ENCODE peak calls at places on chromosomes 7 and 10, in eight cellular contexts. One of them, this sample, is unnamed.

GRCh38 chr7:45691155-45691656 is 117.0 kb downstream of the ADCY1 start:
- DNase-seq in fibroblast of mammary gland: no peak
- DNase-seq in lower lobe of right lung: no peak
- DNase-seq in IMR-90: no peak
- DNase-seq in AG09309: no peak
- DNase-seq in heart left ventricle: no peak
- DNase-seq in astrocyte of the cerebellum: no peak
- DNase-seq in left lung: no peak
- DNase-seq in this sample: no peak

GRCh38 chr10:27742926-27743735 is 2.5 kb downstream of the MKX start:
- DNase-seq in fibroblast of mammary gland: no peak
- DNase-seq in lower lobe of right lung: peak; percentile 49
- DNase-seq in IMR-90: no peak
- DNase-seq in AG09309: no peak
- DNase-seq in heart left ventricle: peak; percentile 65
- DNase-seq in astrocyte of the cerebellum: no peak
- DNase-seq in left lung: peak; percentile 83
- DNase-seq in this sample: no peak

GRCh38 chr10:97888641-97889262 is 39.1 kb downstream of the GOLGA7B start:
- DNase-seq in fibroblast of mammary gland: peak; percentile 67
- DNase-seq in lower lobe of right lung: peak; percentile 83
- DNase-seq in IMR-90: peak; percentile 7
- DNase-seq in AG09309: peak; percentile 16
- DNase-seq in heart left ventricle: no peak
- DNase-seq in astrocyte of the cerebellum: no peak
- DNase-seq in left lung: no peak
- DNase-seq in this sample: no peak

GRCh38 chr10:102434251-102434913 is 2.0 kb upstream of the CUEDC2 start:
- DNase-seq in fibroblast of mammary gland: peak; percentile 81
- DNase-seq in lower lobe of right lung: no peak
- DNase-seq in IMR-90: peak; percentile 64
- DNase-seq in AG09309: no peak
- DNase-seq in heart left ventricle: no peak
- DNase-seq in astrocyte of the cerebellum: no peak
- DNase-seq in left lung: no peak
- DNase-seq in this sample: no peak

GRCh38 chr7:33578166-33578565 is 327.2 kb upstream of the BMPER start:
- DNase-seq in fibroblast of mammary gland: peak; percentile 20
- DNase-seq in lower lobe of right lung: no peak
- DNase-seq in IMR-90: peak; percentile 28
- DNase-seq in AG09309: no peak
- DNase-seq in heart left ventricle: no peak
- DNase-seq in astrocyte of the cerebellum: no peak
- DNase-seq in left lung: no peak
- DNase-seq in this sample: no peak

GRCh38 chr10:84908491-84908890 is 580.1 kb downstream of the CCSER2 start:
- DNase-seq in fibroblast of mammary gland: no peak
- DNase-seq in lower lobe of right lung: no peak
- DNase-seq in IMR-90: no peak
- DNase-seq in AG09309: no peak
- DNase-seq in heart left ventricle: no peak
- DNase-seq in astrocyte of the cerebellum: no peak
- DNase-seq in left lung: no peak
- DNase-seq in this sample: no peak

GRCh38 chr7:130942211-130942964 is 208.4 kb upstream of the KLF14 start:
- DNase-seq in fibroblast of mammary gland: peak; percentile 96
- DNase-seq in lower lobe of right lung: no peak
- DNase-seq in IMR-90: peak; percentile 86
- DNase-seq in AG09309: no peak
- DNase-seq in heart left ventricle: no peak
- DNase-seq in astrocyte of the cerebellum: no peak
- DNase-seq in left lung: no peak
- DNase-seq in this sample: no peak

GRCh38 chr7:95476904-95477594 is 8.7 kb upstream of the ASB4 start:
- DNase-seq in fibroblast of mammary gland: peak; percentile 76
- DNase-seq in lower lobe of right lung: peak; percentile 49
- DNase-seq in IMR-90: peak; percentile 69
- DNase-seq in AG09309: no peak
- DNase-seq in heart left ventricle: no peak
- DNase-seq in astrocyte of the cerebellum: peak; percentile 72
- DNase-seq in left lung: no peak
- DNase-seq in this sample: no peak

GRCh38 chr7:33918401-33919120 is 13.2 kb downstream of the BMPER start:
- DNase-seq in fibroblast of mammary gland: no peak
- DNase-seq in lower lobe of right lung: no peak
- DNase-seq in IMR-90: no peak
- DNase-seq in AG09309: no peak
- DNase-seq in heart left ventricle: no peak
- DNase-seq in astrocyte of the cerebellum: no peak
- DNase-seq in left lung: no peak
- DNase-seq in this sample: no peak

GRCh38 chr10:101840102-101840684 is 3.4 kb downstream of the KCNIP2 start:
- DNase-seq in fibroblast of mammary gland: peak; percentile 29
- DNase-seq in lower lobe of right lung: peak; percentile 50
- DNase-seq in IMR-90: no peak
- DNase-seq in AG09309: no peak
- DNase-seq in heart left ventricle: no peak
- DNase-seq in astrocyte of the cerebellum: no peak
- DNase-seq in left lung: no peak
- DNase-seq in this sample: no peak

GRCh38 chr10:116069856-116070255 is 203.2 kb downstream of the GFRA1 start:
- DNase-seq in fibroblast of mammary gland: no peak
- DNase-seq in lower lobe of right lung: no peak
- DNase-seq in IMR-90: no peak
- DNase-seq in AG09309: no peak
- DNase-seq in heart left ventricle: no peak
- DNase-seq in astrocyte of the cerebellum: no peak
- DNase-seq in left lung: no peak
- DNase-seq in this sample: no peak

GRCh38 chr10:116071453-116072148 is 201.4 kb downstream of the GFRA1 start:
- DNase-seq in fibroblast of mammary gland: no peak
- DNase-seq in lower lobe of right lung: no peak
- DNase-seq in IMR-90: no peak
- DNase-seq in AG09309: no peak
- DNase-seq in heart left ventricle: no peak
- DNase-seq in astrocyte of the cerebellum: no peak
- DNase-seq in left lung: no peak
- DNase-seq in this sample: no peak

GRCh38 chr10:116073451-116073850 is 199.6 kb downstream of the GFRA1 start:
- DNase-seq in fibroblast of mammary gland: no peak
- DNase-seq in lower lobe of right lung: no peak
- DNase-seq in IMR-90: no peak
- DNase-seq in AG09309: no peak
- DNase-seq in heart left ventricle: no peak
- DNase-seq in astrocyte of the cerebellum: no peak
- DNase-seq in left lung: no peak
- DNase-seq in this sample: no peak

GRCh38 chr10:116070743-116071320 is 202.2 kb downstream of the GFRA1 start:
- DNase-seq in fibroblast of mammary gland: no peak
- DNase-seq in lower lobe of right lung: no peak
- DNase-seq in IMR-90: no peak
- DNase-seq in AG09309: no peak
- DNase-seq in heart left ventricle: no peak
- DNase-seq in astrocyte of the cerebellum: no peak
- DNase-seq in left lung: no peak
- DNase-seq in this sample: no peak

GRCh38 chr10:116073025-116073424 is 200.0 kb downstream of the GFRA1 start:
- DNase-seq in fibroblast of mammary gland: no peak
- DNase-seq in lower lobe of right lung: no peak
- DNase-seq in IMR-90: no peak
- DNase-seq in AG09309: no peak
- DNase-seq in heart left ventricle: no peak
- DNase-seq in astrocyte of the cerebellum: no peak
- DNase-seq in left lung: no peak
- DNase-seq in this sample: no peak
- H3K4me3 ChIP-seq in fibroblast of mammary gland: no peak overlapping the region
- H3K4me3 ChIP-seq in lower lobe of right lung: no peak overlapping the region
- H3K4me3 ChIP-seq in IMR-90: no peak overlapping the region
- H3K4me3 ChIP-seq in AG09309: no peak overlapping the region
- H3K4me3 ChIP-seq in heart left ventricle: no peak overlapping the region
- H3K4me3 ChIP-seq in astrocyte of the cerebellum: no peak overlapping the region
- H3K4me3 ChIP-seq in left lung: no peak overlapping the region
- H3K4me3 ChIP-seq in this sample: no peak overlapping the region

DNA sequence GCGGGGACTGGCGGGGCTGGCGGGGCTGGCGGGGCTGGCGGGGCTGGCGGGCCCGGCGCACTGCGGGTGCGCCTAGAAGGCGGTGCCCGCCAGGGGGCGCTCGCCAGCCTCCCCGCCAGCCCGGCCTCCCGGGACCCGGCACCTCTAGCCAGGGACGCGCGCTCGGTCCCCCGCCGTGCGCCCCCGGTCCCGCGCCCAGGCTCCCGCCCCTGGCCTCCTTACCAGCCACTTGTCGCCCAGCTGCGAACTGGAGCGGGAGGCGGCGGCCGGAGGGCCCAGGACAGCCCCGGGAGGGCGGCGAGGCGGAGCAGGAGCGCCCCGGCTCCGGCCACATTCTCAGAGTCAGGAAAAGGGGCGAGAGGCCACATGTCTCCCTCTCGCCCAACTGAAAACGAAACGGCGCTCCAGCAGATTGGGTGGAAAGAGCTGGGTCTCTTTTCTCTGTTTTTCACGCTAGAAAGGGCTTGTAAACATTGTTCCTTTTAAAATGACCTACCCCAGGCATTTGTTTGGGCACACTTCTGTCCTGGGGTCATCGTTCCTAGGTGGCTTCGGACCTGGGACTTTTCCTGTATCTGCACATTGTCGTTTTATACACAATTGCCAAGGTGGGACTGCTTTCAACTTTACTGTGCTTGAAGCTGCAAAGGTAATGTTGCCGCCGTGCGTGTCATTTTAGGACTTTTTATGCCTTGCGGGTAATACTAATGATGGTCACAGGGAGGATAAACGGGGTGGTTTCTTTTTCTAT is 378 bp upstream of the PRKCQ start:
- DNase-seq in fibroblast of mammary gland: peak; percentile 33
- DNase-seq in lower lobe of right lung: peak; percentile 88
- DNase-seq in IMR-90: peak; percentile 47
- DNase-seq in AG09309: no peak
- DNase-seq in heart left ventricle: peak; percentile 90
- DNase-seq in astrocyte of the cerebellum: no peak
- DNase-seq in left lung: peak; percentile 98
- DNase-seq in this sample: no peak
- TF ChIP-seq CTCF in fibroblast of mammary gland: no peak
- TF ChIP-seq CTCF in lower lobe of right lung: peak; percentile 41
- TF ChIP-seq CTCF in IMR-90: peak; percentile 55
- TF ChIP-seq CTCF in AG09309: peak; percentile 45
- TF ChIP-seq CTCF in heart left ventricle: peak; percentile 59
- TF ChIP-seq CTCF in astrocyte of the cerebellum: peak; percentile 16
- TF ChIP-seq CTCF in left lung: peak; percentile 63
- TF ChIP-seq CTCF in this sample: peak; percentile 62

GRCh38 chr7:140697447-140698143 is 1.1 kb downstream of the NDUFB2 start:
- DNase-seq in fibroblast of mammary gland: peak; percentile 54
- DNase-seq in lower lobe of right lung: no peak
- DNase-seq in IMR-90: peak; percentile 64
- DNase-seq in AG09309: no peak
- DNase-seq in heart left ventricle: no peak
- DNase-seq in astrocyte of the cerebellum: peak; percentile 3
- DNase-seq in left lung: no peak
- DNase-seq in this sample: no peak
- H3K4me3 ChIP-seq in fibroblast of mammary gland: peak overlapping the region; percentile 87
- H3K4me3 ChIP-seq in lower lobe of right lung: peak overlapping the region; percentile 85
- H3K4me3 ChIP-seq in IMR-90: peak overlapping the region; percentile 92
- H3K4me3 ChIP-seq in AG09309: peak overlapping the region; percentile 93
- H3K4me3 ChIP-seq in heart left ventricle: peak overlapping the region; percentile 89
- H3K4me3 ChIP-seq in astrocyte of the cerebellum: peak overlapping the region; percentile 93
- H3K4me3 ChIP-seq in left lung: peak overlapping the region; percentile 95
- H3K4me3 ChIP-seq in this sample: peak overlapping the region; percentile 98

DNA sequence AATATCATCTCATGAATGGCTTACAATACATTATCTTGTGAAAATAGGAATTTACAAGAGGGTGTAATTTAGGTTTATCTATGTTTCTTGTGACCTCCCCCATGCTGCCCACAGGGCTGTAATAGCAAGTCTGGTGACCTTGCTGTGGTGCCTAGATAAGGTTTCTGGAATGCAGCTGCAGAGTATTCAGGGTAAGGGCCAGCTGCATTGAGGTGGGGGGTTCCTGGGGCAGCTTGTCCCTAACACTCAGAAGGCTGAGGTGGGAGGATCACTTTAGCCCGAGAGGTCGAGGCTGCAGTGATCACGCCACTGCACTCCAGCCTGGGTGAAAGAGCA is 5.3 kb upstream of the DHTKD1 start:
- DNase-seq in fibroblast of mammary gland: no peak
- DNase-seq in lower lobe of right lung: no peak
- DNase-seq in IMR-90: no peak
- DNase-seq in AG09309: no peak
- DNase-seq in heart left ventricle: no peak
- DNase-seq in astrocyte of the cerebellum: no peak
- DNase-seq in left lung: no peak
- DNase-seq in this sample: no peak
- TF ChIP-seq CTCF in fibroblast of mammary gland: no peak
- TF ChIP-seq CTCF in lower lobe of right lung: no peak
- TF ChIP-seq CTCF in IMR-90: no peak
- TF ChIP-seq CTCF in AG09309: no peak
- TF ChIP-seq CTCF in heart left ventricle: no peak
- TF ChIP-seq CTCF in astrocyte of the cerebellum: no peak
- TF ChIP-seq CTCF in left lung: no peak
- TF ChIP-seq CTCF in this sample: no peak

DNA sequence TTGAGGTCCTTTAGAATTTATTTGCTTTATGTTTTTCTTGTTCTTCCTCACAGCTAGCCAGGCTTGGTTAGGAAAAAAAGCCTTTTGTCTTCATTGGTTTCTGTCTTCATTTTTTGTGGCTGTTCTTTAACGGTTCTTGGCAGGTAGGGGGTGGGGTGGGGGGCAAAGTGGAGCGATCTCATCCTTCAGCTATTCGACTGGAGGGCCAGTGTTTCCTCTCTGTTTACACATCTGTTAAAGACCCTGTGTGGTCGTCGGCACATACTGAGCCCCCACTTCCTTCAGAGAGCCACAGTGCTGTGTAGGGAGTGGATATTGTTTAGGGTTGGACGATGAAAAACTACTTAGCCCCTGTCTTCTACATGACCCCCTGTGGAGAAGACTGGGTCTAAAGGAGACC is 28.9 kb downstream of the PRPF18 start:
- DNase-seq in fibroblast of mammary gland: no peak
- DNase-seq in lower lobe of right lung: no peak
- DNase-seq in IMR-90: no peak
- DNase-seq in AG09309: no peak
- DNase-seq in heart left ventricle: no peak
- DNase-seq in astrocyte of the cerebellum: no peak
- DNase-seq in left lung: no peak
- DNase-seq in this sample: no peak
- H3K4me3 ChIP-seq in fibroblast of mammary gland: no peak overlapping the region
- H3K4me3 ChIP-seq in lower lobe of right lung: no peak overlapping the region
- H3K4me3 ChIP-seq in IMR-90: no peak overlapping the region
- H3K4me3 ChIP-seq in AG09309: no peak overlapping the region
- H3K4me3 ChIP-seq in heart left ventricle: no peak overlapping the region
- H3K4me3 ChIP-seq in astrocyte of the cerebellum: no peak overlapping the region
- H3K4me3 ChIP-seq in left lung: no peak overlapping the region
- H3K4me3 ChIP-seq in this sample: no peak overlapping the region

DNA sequence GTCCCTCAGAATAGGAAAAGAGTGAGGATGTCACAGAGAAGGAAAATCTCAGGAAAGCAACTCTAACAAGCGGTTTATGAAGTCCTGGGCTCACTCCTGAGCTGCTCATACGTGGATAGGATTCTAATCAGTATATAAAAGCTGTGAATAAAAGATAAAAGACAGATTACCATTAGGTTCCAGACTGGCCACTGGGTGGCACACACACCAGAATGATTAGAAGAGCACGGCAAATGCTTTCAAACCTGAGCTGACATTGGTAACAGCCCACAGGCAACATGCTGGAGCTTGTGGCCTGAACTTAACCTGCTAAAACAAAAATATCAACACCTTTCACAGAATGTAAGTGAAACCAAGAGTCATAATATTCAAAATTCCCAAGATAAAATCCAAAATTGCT is 370.8 kb downstream of the GRID1 start:
- DNase-seq in fibroblast of mammary gland: peak; percentile 12
- DNase-seq in lower lobe of right lung: no peak
- DNase-seq in IMR-90: peak; percentile 0
- DNase-seq in AG09309: no peak
- DNase-seq in heart left ventricle: no peak
- DNase-seq in astrocyte of the cerebellum: no peak
- DNase-seq in left lung: no peak
- DNase-seq in this sample: peak; percentile 5
- TF ChIP-seq CTCF in fibroblast of mammary gland: peak; percentile 26
- TF ChIP-seq CTCF in lower lobe of right lung: peak; percentile 31
- TF ChIP-seq CTCF in IMR-90: peak; percentile 37
- TF ChIP-seq CTCF in AG09309: no peak
- TF ChIP-seq CTCF in heart left ventricle: peak; percentile 50
- TF ChIP-seq CTCF in astrocyte of the cerebellum: peak; percentile 24
- TF ChIP-seq CTCF in left lung: no peak
- TF ChIP-seq CTCF in this sample: peak; percentile 10

This sample was measured in AG04449.